ENCODE peak calls at places on chromosomes 12 and 14, in seven cellular contexts. P is uterus, J is hepatocyte, L is tibial artery, E is astrocyte of the spinal cord, G is AG04450, H is AG04449. C is an unnamed sample.

GRCh38 chr14:39581474-39581873 is 149.2 kb upstream of the FBXO33 start:
- DNase-seq in P (no peak), J (no peak), L (no peak), E (peak), G (no peak), H (no peak), C (no peak)

GRCh38 chr14:34715108-34715863 is 893 bp upstream of the CFL2 start:
- DNase-seq in P (no peak), J (no peak), L (no peak), E (no peak), G (no peak), H (no peak), C (no peak)

GRCh38 chr12:52216107-52216506 is 16.9 kb upstream of the KRT7 start:
- DNase-seq in P (no peak), J (no peak), L (peak), E (no peak), G (no peak), H (no peak), C (no peak)

GRCh38 chr12:50110127-50110761 is 1.8 kb upstream of the COX14 start:
- DNase-seq in P (no peak), J (peak), L (peak), E (no peak), G (no peak), H (no peak), C (no peak)

GRCh38 chr12:88243886-88244491 is 101.9 kb downstream of the TMTC3 start:
- DNase-seq in P (no peak), J (no peak), L (no peak), E (no peak), G (no peak), H (peak), C (no peak)

GRCh38 chr12:117334855-117335587 is 26.4 kb downstream of the NOS1 start:
- DNase-seq in P (no peak), J (no peak), L (no peak), E (no peak), G (no peak), H (no peak), C (no peak)

GRCh38 chr14:29442720-29443119 is 484.9 kb downstream of the PRKD1 start:
- DNase-seq in P (no peak), J (no peak), L (no peak), E (peak), G (no peak), H (no peak), C (peak)

GRCh38 chr12:40325349-40325960 is 100.7 kb downstream of the LRRK2 start:
- DNase-seq in P (no peak), J (peak), L (no peak), E (peak), G (no peak), H (no peak), C (no peak)

GRCh38 chr12:10136637-10137205 is 6.7 kb upstream of the CLEC7A start:
- DNase-seq in P (no peak), J (peak), L (no peak), E (no peak), G (no peak), H (no peak), C (no peak)

GRCh38 chr14:99568567-99569560 is 35.1 kb downstream of the CCDC85C start:
- DNase-seq in P (peak), J (no peak), L (no peak), E (peak), G (no peak), H (no peak), C (no peak)

GRCh38 chr12:17802657-17803641 is 287.0 kb downstream of the RERGL start:
- DNase-seq in P (no peak), J (no peak), L (no peak), E (no peak), G (no peak), H (no peak), C (no peak)

GRCh38 chr12:131386167-131386521 is 324.7 kb upstream of the SFSWAP start:
- DNase-seq in P (no peak), J (no peak), L (no peak), E (no peak), G (no peak), H (no peak), C (no peak)

GRCh38 chr12:132229423-132229760 is 85.1 kb downstream of the NOC4L start:
- DNase-seq in P (no peak), J (no peak), L (no peak), E (no peak), G (no peak), H (no peak), C (no peak)

GRCh38 chr14:102805941-102806340 is 28.7 kb downstream of the TRAF3 start:
- DNase-seq in P (no peak), J (no peak), L (peak), E (no peak), G (no peak), H (no peak), C (no peak)

GRCh38 chr14:85934123-85934885 is 404.4 kb downstream of the FLRT2 start:
- DNase-seq in P (peak), J (no peak), L (no peak), E (peak), G (no peak), H (no peak), C (no peak)

GRCh38 chr14:71290960-71291466 is 383.8 kb downstream of the PCNX1 start:
- DNase-seq in P (no peak), J (peak), L (no peak), E (peak), G (peak), H (peak), C (peak)

GRCh38 chr12:91983935-91984334 is 161.7 kb downstream of the BTG1 start:
- DNase-seq in P (no peak), J (no peak), L (no peak), E (no peak), G (no peak), H (no peak), C (no peak)

GRCh38 chr14:65927871-65928270 is 515.3 kb downstream of the FUT8 start:
- DNase-seq in P (no peak), J (peak), L (no peak), E (no peak), G (no peak), H (no peak), C (no peak)

GRCh38 chr12:94643585-94643984 is 6.8 kb downstream of the TMCC3 start:
- DNase-seq in P (no peak), J (no peak), L (peak), E (no peak), G (no peak), H (no peak), C (no peak)

GRCh38 chr12:125455556-125455955 is 390.3 kb downstream of the AACS start:
- DNase-seq in P (no peak), J (no peak), L (no peak), E (no peak), G (no peak), H (no peak), C (no peak)

GRCh38 chr14:57261604-57262003 is 7.1 kb downstream of the EXOC5 start:
- DNase-seq in P (no peak), J (no peak), L (no peak), E (no peak), G (no peak), H (no peak), C (no peak)

GRCh38 chr14:104657114-104657524 is 32.3 kb upstream of the INF2 start:
- DNase-seq in P (no peak), J (no peak), L (no peak), E (no peak), G (no peak), H (no peak), C (no peak)

GRCh38 chr12:81128930-81129554 is 51.2 kb downstream of the ACSS3 start:
- DNase-seq in P (peak), J (peak), L (no peak), E (peak), G (peak), H (no peak), C (peak)

GRCh38 chr12:30395190-30395589 is 300.5 kb downstream of the IPO8 start:
- DNase-seq in P (no peak), J (no peak), L (no peak), E (no peak), G (no peak), H (no peak), C (no peak)

GRCh38 chr12:71014180-71014785 is 93.7 kb upstream of the PTPRR start:
- DNase-seq in P (no peak), J (peak), L (no peak), E (peak), G (no peak), H (no peak), C (peak)

GRCh38 chr12:80979821-80980220 is 42.1 kb upstream of the LIN7A start:
- DNase-seq in P (no peak), J (no peak), L (no peak), E (no peak), G (no peak), H (no peak), C (no peak)

GRCh38 chr12:32264995-32265394 is 134.4 kb upstream of the FGD4 start:
- DNase-seq in P (peak), J (peak), L (no peak), E (no peak), G (no peak), H (no peak), C (no peak)

GRCh38 chr12:12533238-12533829 is 29.3 kb downstream of the DUSP16 start:
- DNase-seq in P (no peak), J (peak), L (no peak), E (peak), G (no peak), H (no peak), C (peak)

GRCh38 chr14:65485516-65485915 is 73.0 kb downstream of the FUT8 start:
- DNase-seq in P (no peak), J (no peak), L (no peak), E (no peak), G (no peak), H (no peak), C (no peak)

GRCh38 chr12:132807295-132808222 is 21.1 kb downstream of the GOLGA3 start:
- DNase-seq in P (no peak), J (no peak), L (no peak), E (no peak), G (no peak), H (no peak), C (no peak)

GRCh38 chr14:102831163-102831804 is 54.0 kb downstream of the TRAF3 start:
- DNase-seq in P (no peak), J (no peak), L (no peak), E (no peak), G (no peak), H (no peak), C (no peak)

GRCh38 chr14:20641591-20641990 is at the start of gene OR6S1:
- DNase-seq in P (no peak), J (no peak), L (no peak), E (no peak), G (no peak), H (no peak), C (no peak)

GRCh38 chr14:95535226-95536021 is 574 bp downstream of the GLRX5 start:
- DNase-seq in P (no peak), J (peak), L (no peak), E (no peak), G (no peak), H (no peak), C (no peak)

DNA sequence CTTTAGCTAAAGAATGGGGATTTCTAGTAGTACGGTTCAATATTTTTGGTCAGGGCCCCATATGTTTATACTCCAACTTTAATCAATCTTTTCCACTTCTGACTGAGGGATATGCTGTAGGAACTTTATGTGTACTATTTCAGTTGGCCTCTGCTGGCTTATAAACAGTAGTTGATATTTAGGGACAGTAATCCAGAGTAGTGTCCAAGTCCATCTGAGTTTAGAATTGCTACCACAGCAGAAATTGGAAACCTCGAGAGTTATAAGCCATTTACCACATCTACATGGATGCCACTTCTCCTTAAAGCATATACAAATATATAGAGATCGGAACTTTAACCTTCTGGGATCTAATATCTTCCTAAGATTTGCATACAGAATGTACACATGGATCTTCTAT is 11.6 kb downstream of the LPCAT3 start:
- DNase-seq in P (no peak), J (no peak), L (no peak), E (no peak), G (no peak), H (no peak), C (no peak)
- H3K4me3 ChIP-seq in P (no peak), J (no peak), L (no peak), E (no peak), G (no peak), H (no peak), C (no peak)

GRCh38 chr12:41663487-41664258 is 475.6 kb downstream of the PDZRN4 start:
- DNase-seq in P (no peak), J (peak), L (no peak), E (peak), G (no peak), H (no peak), C (peak)
- TF ChIP-seq CTCF in P (no peak), J (peak), L (peak), E (peak), G (peak), H (no peak), C (peak)

GRCh38 chr14:77123381-77124344 is 17.9 kb downstream of the ZDHHC22 start:
- DNase-seq in P (no peak), J (peak), L (no peak), E (no peak), G (no peak), H (no peak), C (no peak)

GRCh38 chr14:77119852-77120251 is 21.7 kb downstream of the ZDHHC22 start:
- DNase-seq in P (no peak), J (no peak), L (no peak), E (no peak), G (no peak), H (no peak), C (no peak)

GRCh38 chr14:77122555-77123125 is 19.0 kb downstream of the ZDHHC22 start:
- DNase-seq in P (no peak), J (no peak), L (no peak), E (no peak), G (no peak), H (no peak), C (no peak)

GRCh38 chr14:77124345-77125274 is 17.0 kb downstream of the ZDHHC22 start:
- DNase-seq in P (no peak), J (peak), L (no peak), E (peak), G (no peak), H (no peak), C (no peak)

GRCh38 chr14:77120771-77121743 is 20.5 kb downstream of the ZDHHC22 start:
- DNase-seq in P (no peak), J (no peak), L (no peak), E (no peak), G (no peak), H (no peak), C (no peak)
- H3K4me3 ChIP-seq in P (no peak), J (no peak), L (no peak), E (no peak), G (no peak), H (no peak), C (no peak)

DNA sequence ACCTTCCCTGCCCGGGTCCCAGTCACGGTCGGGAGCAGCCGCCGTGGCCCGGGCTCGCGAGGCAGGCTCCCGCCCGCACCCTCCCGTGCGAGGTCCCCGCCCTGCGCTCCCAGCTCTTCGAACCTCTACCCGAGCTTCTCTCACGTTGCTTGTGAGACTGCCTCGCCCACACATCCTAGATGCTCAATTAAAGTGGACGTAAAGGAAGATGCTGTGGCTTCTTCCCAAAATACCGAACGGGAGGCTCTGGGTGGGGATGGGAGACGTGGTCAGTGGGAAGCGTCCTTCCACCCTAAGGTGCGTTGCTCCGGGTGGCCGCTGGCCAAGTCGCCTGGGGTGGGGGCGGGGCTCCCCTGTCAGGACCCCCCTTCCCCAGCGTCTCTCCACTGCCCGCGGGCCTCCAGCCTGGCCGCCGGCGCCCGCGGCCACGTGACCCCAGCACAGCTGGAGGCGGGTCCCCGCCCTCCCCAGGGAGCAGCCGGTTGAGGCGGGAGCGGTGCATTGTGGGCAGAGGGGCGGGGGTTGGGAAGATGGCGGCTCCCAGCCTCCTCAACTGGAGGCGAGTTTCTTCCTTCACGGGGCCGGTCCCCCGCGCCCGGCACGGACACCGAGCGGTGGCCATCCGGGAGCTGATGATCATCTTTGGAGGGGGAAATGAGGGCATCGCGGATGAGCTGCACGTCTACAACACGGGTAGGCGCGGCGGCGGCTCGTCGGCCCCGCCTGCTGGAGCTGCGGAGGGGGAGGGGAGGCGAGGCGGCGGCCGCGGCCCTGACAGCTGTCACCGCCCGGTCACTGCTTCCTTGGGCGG is at the start of gene HCFC2:
- DNase-seq in P (peak), J (peak), L (peak), E (peak), G (peak), H (no peak), C (no peak)
- TF ChIP-seq CTCF in P (no peak), J (no peak), L (no peak), E (no peak), G (no peak), H (no peak), C (no peak)

GRCh38 chr12:114396153-114396868 is 9.6 kb downstream of the TBX5 start:
- DNase-seq in P (no peak), J (no peak), L (no peak), E (no peak), G (no peak), H (no peak), C (no peak)
- H3K4me3 ChIP-seq in P (no peak), J (no peak), L (no peak), E (no peak), G (peak), H (no peak), C (no peak)

GRCh38 chr14:28141662-28142061 is 624.9 kb upstream of the FOXG1 start:
- DNase-seq in P (no peak), J (no peak), L (no peak), E (no peak), G (no peak), H (no peak), C (no peak)

GRCh38 chr14:28143340-28143739 is 623.2 kb upstream of the FOXG1 start:
- DNase-seq in P (no peak), J (no peak), L (no peak), E (no peak), G (no peak), H (no peak), C (no peak)

GRCh38 chr14:28142400-28143015 is 624.1 kb upstream of the FOXG1 start:
- DNase-seq in P (no peak), J (peak), L (no peak), E (peak), G (no peak), H (no peak), C (peak)
- TF ChIP-seq CTCF in P (no peak), J (peak), L (no peak), E (peak), G (no peak), H (no peak), C (peak)

DNA sequence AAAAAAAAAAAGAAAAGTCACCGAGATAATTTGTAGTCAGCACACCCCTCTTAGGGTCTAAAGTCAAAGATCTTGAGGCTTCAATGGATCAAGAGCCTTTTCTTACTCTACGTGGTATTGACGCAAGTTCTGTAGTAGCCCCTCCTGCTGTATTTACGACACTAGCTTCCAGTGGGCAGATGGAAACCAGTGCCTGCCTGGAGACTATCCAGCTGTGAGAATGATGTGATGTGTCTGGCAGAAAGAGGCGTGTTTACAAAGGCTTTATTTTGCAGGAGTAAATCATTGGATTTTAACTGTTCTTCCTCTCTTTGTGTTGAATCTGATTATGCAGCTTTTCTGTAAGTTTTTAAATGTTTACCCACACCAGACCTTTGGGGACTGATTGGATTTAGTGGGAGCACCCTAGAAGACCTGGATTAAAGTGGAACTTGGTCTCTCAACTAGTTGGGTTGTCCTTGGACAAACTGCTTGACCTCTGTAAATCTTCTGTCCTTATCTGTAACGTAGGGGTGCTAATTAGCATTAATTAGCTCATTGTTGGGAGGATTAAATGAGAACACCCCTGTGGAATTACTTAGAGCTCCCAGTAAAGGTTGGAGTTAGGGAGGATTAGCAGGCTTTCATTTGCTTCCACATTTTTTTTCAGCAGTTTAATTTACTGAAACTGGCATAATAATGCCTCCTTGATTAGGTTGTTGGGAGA is 72.4 kb downstream of the RASSF3 start:
- DNase-seq in P (peak), J (peak), L (peak), E (peak), G (peak), H (no peak), C (peak)
- H3K4me3 ChIP-seq in P (no peak), J (no peak), L (no peak), E (no peak), G (no peak), H (no peak), C (no peak)

GRCh38 chr14:77547512-77547911 is 48.9 kb upstream of the ISM2 start:
- DNase-seq in P (no peak), J (no peak), L (no peak), E (no peak), G (no peak), H (no peak), C (no peak)
- TF ChIP-seq CTCF in P (no peak), J (no peak), L (no peak), E (no peak), G (peak), H (no peak), C (peak)

DNA sequence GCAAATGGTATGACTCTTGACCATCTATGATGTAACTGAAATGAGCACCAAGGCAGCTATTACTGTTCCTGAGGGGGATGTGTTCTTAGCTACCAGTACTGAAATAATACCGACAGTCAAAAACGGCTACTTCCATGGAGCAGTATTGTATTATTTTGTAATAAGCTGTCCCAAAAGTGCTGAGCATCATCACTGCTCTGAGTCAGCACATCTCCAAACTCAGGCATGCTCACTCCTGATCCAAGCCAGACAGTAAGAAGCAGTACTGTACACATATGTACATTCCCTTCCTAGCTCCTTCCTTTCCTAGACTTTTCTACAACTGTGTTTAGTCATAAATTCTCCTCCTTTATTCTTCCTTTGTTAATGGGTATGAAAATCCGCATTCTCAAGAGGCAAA is 8.5 kb downstream of the VTI1B start:
- DNase-seq in P (no peak), J (no peak), L (no peak), E (peak), G (no peak), H (no peak), C (no peak)
- H3K4me3 ChIP-seq in P (no peak), J (no peak), L (no peak), E (no peak), G (no peak), H (no peak), C (no peak)